ENCODE peak calls at places on chromosomes 16 and 17, in four cellular contexts. One of them, this sample, is unnamed.

GRCh38 chr17:60230358-60230757 is 80.6 kb downstream of the CA4 start:
- DNase-seq in WTC11: no peak
- DNase-seq in K562: no peak
- DNase-seq in HepG2: no peak
- DNase-seq in this sample: no peak

GRCh38 chr17:10380631-10381408 is 8.0 kb upstream of the MYH13 start:
- DNase-seq in K562: no peak
- DNase-seq in WTC11: no peak
- DNase-seq in HepG2: no peak
- DNase-seq in this sample: no peak

GRCh38 chr17:22707626-22708025 is 1015.3 kb downstream of the KCNJ18 start:
- DNase-seq in WTC11: no peak
- DNase-seq in HepG2: no peak
- DNase-seq in K562: no peak
- DNase-seq in this sample: no peak

GRCh38 chr17:3738562-3739295 is 15.0 kb downstream of the HASPIN start:
- DNase-seq in HepG2: no peak
- DNase-seq in WTC11: no peak
- DNase-seq in K562: peak
- DNase-seq in this sample: no peak

GRCh38 chr16:69554495-69554894 is 11.3 kb upstream of the NFAT5 start:
- DNase-seq in K562: peak
- DNase-seq in HepG2: no peak
- DNase-seq in WTC11: no peak
- DNase-seq in this sample: no peak

GRCh38 chr17:2814499-2815341 is 18.5 kb downstream of the RAP1GAP2 start:
- DNase-seq in HepG2: no peak
- DNase-seq in K562: no peak
- DNase-seq in WTC11: no peak
- DNase-seq in this sample: no peak

GRCh38 chr17:9294661-9295210 is 273.4 kb downstream of the NTN1 start:
- DNase-seq in WTC11: no peak
- DNase-seq in K562: no peak
- DNase-seq in HepG2: no peak
- DNase-seq in this sample: no peak

GRCh38 chr17:2043785-2044184 is 2.0 kb downstream of the OVCA2 start:
- DNase-seq in WTC11: no peak
- DNase-seq in HepG2: no peak
- DNase-seq in K562: no peak
- DNase-seq in this sample: peak

GRCh38 chr16:78829280-78829679 is 729.8 kb downstream of the WWOX start:
- DNase-seq in K562: no peak
- DNase-seq in HepG2: no peak
- DNase-seq in WTC11: no peak
- DNase-seq in this sample: no peak

GRCh38 chr17:59353936-59354755 is 22.7 kb downstream of the YPEL2 start:
- DNase-seq in WTC11: no peak
- DNase-seq in HepG2: no peak
- DNase-seq in K562: no peak
- DNase-seq in this sample: no peak

GRCh38 chr17:542943-543342 is 171.7 kb downstream of the VPS53 start:
- DNase-seq in HepG2: no peak
- DNase-seq in K562: no peak
- DNase-seq in WTC11: no peak
- DNase-seq in this sample: no peak

GRCh38 chr17:80110927-80111701 is 9.7 kb downstream of the GAA start:
- DNase-seq in WTC11: peak
- DNase-seq in K562: no peak
- DNase-seq in HepG2: no peak
- DNase-seq in this sample: no peak

GRCh38 chr16:48556913-48557351 is 53.0 kb downstream of the N4BP1 start:
- DNase-seq in HepG2: no peak
- DNase-seq in K562: no peak
- DNase-seq in WTC11: no peak
- DNase-seq in this sample: no peak

GRCh38 chr17:48131216-48131824 is 23.8 kb downstream of the SNX11 start:
- DNase-seq in WTC11: peak
- DNase-seq in HepG2: peak
- DNase-seq in K562: peak
- DNase-seq in this sample: peak

GRCh38 chr16:88508868-88509748 is 56.0 kb downstream of the ZFPM1 start:
- DNase-seq in HepG2: peak
- DNase-seq in WTC11: no peak
- DNase-seq in K562: peak
- DNase-seq in this sample: no peak

GRCh38 chr16:66207864-66208226 is 158.6 kb upstream of the CDH5 start:
- DNase-seq in HepG2: no peak
- DNase-seq in K562: no peak
- DNase-seq in WTC11: no peak
- DNase-seq in this sample: no peak

GRCh38 chr16:58196898-58197313 is 1.0 kb downstream of the CSNK2A2 start:
- DNase-seq in HepG2: no peak
- DNase-seq in WTC11: no peak
- DNase-seq in K562: no peak
- DNase-seq in this sample: no peak

GRCh38 chr17:67156269-67157199 is 88.5 kb downstream of the HELZ start:
- DNase-seq in HepG2: no peak
- DNase-seq in WTC11: no peak
- DNase-seq in K562: no peak
- DNase-seq in this sample: no peak

GRCh38 chr17:82603981-82604448 is 44.2 kb downstream of the WDR45B start:
- DNase-seq in K562: no peak
- DNase-seq in HepG2: no peak
- DNase-seq in WTC11: no peak
- DNase-seq in this sample: no peak
- TF ChIP-seq MAX in K562: peak
- TF ChIP-seq MAX in HepG2: no peak
- TF ChIP-seq MAX in WTC11: no peak
- TF ChIP-seq MAX in this sample: no peak

GRCh38 chr16:85384831-85385462 is 228.2 kb upstream of the GSE1 start:
- DNase-seq in K562: no peak
- DNase-seq in HepG2: no peak
- DNase-seq in WTC11: peak
- DNase-seq in this sample: no peak

GRCh38 chr16:85386467-85387170 is 226.5 kb upstream of the GSE1 start:
- DNase-seq in WTC11: peak
- DNase-seq in K562: no peak
- DNase-seq in HepG2: no peak
- DNase-seq in this sample: no peak

GRCh38 chr16:85383836-85384825 is 229.0 kb upstream of the GSE1 start:
- DNase-seq in WTC11: no peak
- DNase-seq in K562: no peak
- DNase-seq in HepG2: no peak
- DNase-seq in this sample: no peak

GRCh38 chr16:85387171-85387507 is 226.0 kb upstream of the GSE1 start:
- DNase-seq in K562: no peak
- DNase-seq in WTC11: peak
- DNase-seq in HepG2: no peak
- DNase-seq in this sample: no peak

GRCh38 chr16:85385463-85386331 is 227.4 kb upstream of the GSE1 start:
- DNase-seq in HepG2: peak
- DNase-seq in WTC11: peak
- DNase-seq in K562: peak
- DNase-seq in this sample: no peak
- TF ChIP-seq HMGXB4 in HepG2: no peak
- TF ChIP-seq HMGXB4 in WTC11: no peak
- TF ChIP-seq HMGXB4 in K562: no peak
- TF ChIP-seq HMGXB4 in this sample: no peak

GRCh38 chr16:23494188-23494587 is 16.1 kb downstream of the GGA2 start:
- DNase-seq in K562: no peak
- DNase-seq in HepG2: no peak
- DNase-seq in WTC11: no peak
- DNase-seq in this sample: no peak

GRCh38 chr16:23498863-23499262 is 11.4 kb downstream of the GGA2 start:
- DNase-seq in WTC11: no peak
- DNase-seq in HepG2: peak
- DNase-seq in K562: no peak
- DNase-seq in this sample: no peak

GRCh38 chr16:23497543-23497868 is 12.8 kb downstream of the GGA2 start:
- DNase-seq in HepG2: no peak
- DNase-seq in WTC11: no peak
- DNase-seq in K562: no peak
- DNase-seq in this sample: no peak

GRCh38 chr16:23499801-23500200 is 10.5 kb downstream of the GGA2 start:
- DNase-seq in HepG2: no peak
- DNase-seq in K562: no peak
- DNase-seq in WTC11: peak
- DNase-seq in this sample: no peak

DNA sequence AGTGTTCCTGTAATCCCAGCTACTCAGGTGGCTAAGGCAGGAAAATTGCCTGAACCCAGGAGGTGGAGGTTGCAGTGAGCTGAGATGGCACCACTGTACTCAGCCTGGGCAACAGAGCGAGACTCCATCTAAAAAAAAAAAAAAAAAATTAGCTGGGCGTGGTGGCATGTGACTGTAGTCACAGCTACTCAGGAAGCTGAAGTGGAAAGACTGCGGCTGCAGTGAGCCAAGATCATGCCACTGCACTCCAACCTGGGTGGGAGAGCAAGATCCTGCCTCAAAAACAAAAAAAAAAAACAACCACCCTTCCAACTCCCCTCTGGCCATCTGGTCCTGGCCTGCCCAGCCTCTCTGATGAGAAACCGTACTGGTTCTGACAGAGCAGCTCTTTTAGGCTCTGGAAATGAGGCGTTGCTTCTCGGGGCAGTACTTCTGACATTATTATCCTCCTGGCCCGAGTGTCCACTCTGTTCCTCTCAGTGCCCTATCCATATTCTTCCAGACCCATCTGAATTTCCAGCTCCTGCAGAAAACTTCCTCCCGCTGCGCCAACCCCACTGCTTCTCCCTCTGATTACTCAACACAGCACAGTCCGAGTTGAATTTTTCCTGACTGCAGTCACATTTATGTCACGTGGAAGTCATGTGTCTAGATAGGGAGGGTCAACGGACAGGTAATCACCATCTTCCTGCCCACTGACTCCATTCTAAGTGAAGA is 13.3 kb downstream of the GGA2 start:
- DNase-seq in K562: no peak
- DNase-seq in HepG2: no peak
- DNase-seq in WTC11: no peak
- DNase-seq in this sample: no peak
- TF ChIP-seq ESRRA in K562: no peak
- TF ChIP-seq ESRRA in HepG2: no peak
- TF ChIP-seq ESRRA in WTC11: no peak
- TF ChIP-seq ESRRA in this sample: no peak

GRCh38 chr16:84555418-84556196 is 51.1 kb upstream of the MEAK7 start:
- DNase-seq in WTC11: no peak
- DNase-seq in K562: no peak
- DNase-seq in HepG2: no peak
- DNase-seq in this sample: no peak

GRCh38 chr16:84554627-84555328 is 50.3 kb upstream of the MEAK7 start:
- DNase-seq in WTC11: no peak
- DNase-seq in K562: no peak
- DNase-seq in HepG2: peak
- DNase-seq in this sample: no peak

GRCh38 chr16:84557059-84557458 is 52.6 kb upstream of the MEAK7 start:
- DNase-seq in K562: no peak
- DNase-seq in WTC11: no peak
- DNase-seq in HepG2: no peak
- DNase-seq in this sample: no peak

GRCh38 chr16:84559311-84559932 is 55.0 kb upstream of the MEAK7 start:
- DNase-seq in HepG2: no peak
- DNase-seq in K562: no peak
- DNase-seq in WTC11: no peak
- DNase-seq in this sample: no peak

GRCh38 chr16:84557504-84557903 is 53.0 kb upstream of the MEAK7 start:
- DNase-seq in HepG2: no peak
- DNase-seq in WTC11: no peak
- DNase-seq in K562: no peak
- DNase-seq in this sample: no peak
- TF ChIP-seq MAX in HepG2: no peak
- TF ChIP-seq MAX in WTC11: no peak
- TF ChIP-seq MAX in K562: no peak
- TF ChIP-seq MAX in this sample: no peak

GRCh38 chr16:75080205-75081029 is 36.2 kb downstream of the LDHD start:
- DNase-seq in WTC11: no peak
- DNase-seq in HepG2: no peak
- DNase-seq in K562: no peak
- DNase-seq in this sample: no peak
- TF ChIP-seq HMGXB4 in WTC11: no peak
- TF ChIP-seq HMGXB4 in HepG2: no peak
- TF ChIP-seq HMGXB4 in K562: no peak
- TF ChIP-seq HMGXB4 in this sample: no peak

This sample was measured in A549.